ENCODE peak calls at places on chromosomes 2 and 18, in five cellular contexts. J is occipital lobe, U is 8988T, X is right lobe of liver, D is activated T-cell treated with anti-CD3 and anti-CD28 coated beads for 1 hour. K is an unnamed sample.

GRCh38 chr2:17416891-17417391 is 101.3 kb downstream of the RAD51AP2 start:
- DNase-seq in D (no peak), X (no peak), J (peak; percentile 17), U (no peak), K (no peak)

GRCh38 chr2:45895477-45895876 is 244.0 kb downstream of the PRKCE start:
- DNase-seq in X (no peak), U (no peak), D (no peak), J (no peak), K (no peak)

GRCh38 chr18:79817607-79817998 is 19.9 kb downstream of the KCNG2 start:
- DNase-seq in J (no peak), U (no peak), X (no peak), D (no peak), K (no peak)

GRCh38 chr18:25604231-25604908 is 252.4 kb upstream of the ZNF521 start:
- DNase-seq in U (no peak), J (no peak), D (no peak), X (no peak), K (no peak)

GRCh38 chr18:11989174-11989573 is 7.9 kb downstream of the IMPA2 start:
- DNase-seq in X (no peak), U (no peak), J (no peak), D (no peak), K (no peak)

GRCh38 chr2:70992945-70993688 is 1.6 kb downstream of the TEX261 start:
- DNase-seq in X (peak; percentile 31), D (no peak), J (no peak), U (no peak), K (no peak)

GRCh38 chr2:168545439-168546082 is 89.5 kb downstream of the CERS6 start:
- DNase-seq in D (no peak), J (no peak), U (peak; percentile 37), X (no peak), K (no peak)

GRCh38 chr18:32683044-32683443 is 89.8 kb downstream of the KLHL14 start:
- DNase-seq in J (no peak), U (no peak), D (no peak), X (no peak), K (no peak)

GRCh38 chr18:48018806-48019295 is 88.4 kb upstream of the SMAD2 start:
- DNase-seq in J (no peak), D (no peak), U (no peak), X (no peak), K (no peak)

GRCh38 chr2:218745559-218746469 is 35.2 kb downstream of the TTLL4 start:
- DNase-seq in U (no peak), J (peak; percentile 86), D (no peak), X (no peak), K (no peak)

K was measured in activated effector memory CD4-positive, alpha-beta T cell treated with Interleukin-2 at 50 U/mL for 16 hours.